ENCODE peak calls at places on chromosomes 5 and 9, in six cellular contexts. R, G, K, O, B and I are unnamed samples.

GRCh38 chr5:142823176-142823575 is 53.0 kb downstream of the ARHGAP26 start:
- DNase-seq in R (no peak), G (no peak), K (no peak), O (no peak), B (no peak), I (no peak)

GRCh38 chr9:110947645-110948044 is 90.6 kb downstream of the LPAR1 start:
- DNase-seq in R (no peak), G (no peak), K (no peak), O (no peak), B (peak; percentile 60), I (no peak)

GRCh38 chr5:76801803-76802195 is 17.0 kb upstream of the F2RL1 start:
- DNase-seq in R (no peak), G (no peak), K (no peak), O (no peak), B (no peak), I (no peak)

GRCh38 chr5:93395010-93395409 is 186.0 kb downstream of the NR2F1-AS1 start:
- DNase-seq in R (no peak), G (no peak), K (no peak), O (no peak), B (no peak), I (no peak)

GRCh38 chr5:44875661-44876250 is 67.0 kb downstream of the MRPS30 start:
- DNase-seq in R (peak; percentile 62), G (no peak), K (no peak), O (no peak), B (no peak), I (peak; percentile 54)

GRCh38 chr5:158133369-158133768 is 274.4 kb upstream of the CLINT1 start:
- DNase-seq in R (no peak), G (no peak), K (no peak), O (no peak), B (no peak), I (no peak)

GRCh38 chr9:121807918-121808278 is 156.5 kb downstream of the DAB2IP start:
- DNase-seq in R (no peak), G (no peak), K (no peak), O (peak; percentile 78), B (no peak), I (no peak)

GRCh38 chr9:119370816-119371215 is 1.6 kb upstream of the BRINP1 start:
- DNase-seq in R (peak; percentile 54), G (peak; percentile 70), K (no peak), O (peak; percentile 81), B (no peak), I (peak; percentile 64)

GRCh38 chr5:82594097-82594496 is 315.9 kb upstream of the RPS23 start:
- DNase-seq in R (no peak), G (no peak), K (no peak), O (no peak), B (no peak), I (no peak)

GRCh38 chr5:7742241-7742656 is 108.7 kb downstream of the CFAP90 start:
- DNase-seq in R (no peak), G (no peak), K (no peak), O (no peak), B (no peak), I (no peak)

GRCh38 chr9:125516381-125516960 is 190.5 kb downstream of the MAPKAP1 start:
- DNase-seq in R (no peak), G (no peak), K (no peak), O (no peak), B (no peak), I (no peak)

GRCh38 chr5:138230981-138231589 is 18.0 kb upstream of the CDC23 start:
- DNase-seq in R (no peak), G (no peak), K (no peak), O (no peak), B (peak; percentile 4), I (no peak)